ENCODE peak calls at places on chromosomes 2 and 18, in seven cellular contexts. K is fibroblast of lung; N is GM20000; R is CD4-positive, alpha-beta T cell; G is fibroblast of the aortic adventitia; D is nephron progenitor cell; E is GM10248. H is an unnamed sample.
A peak's percentile ranks its signal among the peaks of the same experiment; 100 is the strongest.

GRCh38 chr2:133486706-133487305 is 81.5 kb downstream of the NCKAP5 start:
- DNase-seq in K (no peak), N (no peak), R (no peak), G (peak; percentile 9), D (no peak), E (no peak), H (no peak)

GRCh38 chr2:159753797-159754196 is 41.5 kb downstream of the MARCHF7 start:
- DNase-seq in K (no peak), N (no peak), R (no peak), G (no peak), D (no peak), E (no peak), H (no peak)

GRCh38 chr2:157336137-157336721 is 10.6 kb upstream of the ERMN start:
- DNase-seq in K (peak; percentile 53), N (peak; percentile 26), R (no peak), G (peak; percentile 56), D (peak; percentile 31), E (peak; percentile 22), H (no peak)

GRCh38 chr2:138279871-138280270 is 221.7 kb upstream of the SPOPL start:
- DNase-seq in K (no peak), N (no peak), R (no peak), G (no peak), D (no peak), E (no peak), H (no peak)

GRCh38 chr2:69381337-69381737 is 5.7 kb downstream of the GFPT1 start:
- DNase-seq in K (peak; percentile 38), N (no peak), R (no peak), G (peak; percentile 66), D (no peak), E (no peak), H (no peak)

GRCh38 chr2:236904389-236905263 is 181.1 kb upstream of the COPS8 start:
- DNase-seq in K (no peak), N (no peak), R (no peak), G (no peak), D (peak; percentile 23), E (no peak), H (no peak)

GRCh38 chr18:63881851-63882250 is 5.7 kb upstream of the SERPINB2 start:
- DNase-seq in K (no peak), N (no peak), R (no peak), G (peak; percentile 64), D (no peak), E (no peak), H (no peak)

GRCh38 chr2:47520825-47521665 is 118.1 kb downstream of the MSH2 start:
- DNase-seq in K (peak; percentile 55), N (peak; percentile 93), R (peak; percentile 67), G (peak; percentile 48), D (peak; percentile 46), E (peak; percentile 83), H (no peak)

GRCh38 chr2:143161982-143162837 is 33.0 kb downstream of the ARHGAP15 start:
- DNase-seq in K (peak; percentile 78), N (peak; percentile 18), R (peak; percentile 54), G (peak; percentile 47), D (peak; percentile 41), E (no peak), H (no peak)

GRCh38 chr2:5803547-5803946 is 111.4 kb downstream of the SOX11 start:
- DNase-seq in K (peak; percentile 26), N (no peak), R (no peak), G (no peak), D (no peak), E (no peak), H (no peak)

GRCh38 chr2:96816127-96816835 is at the start of gene CNNM3:
- DNase-seq in K (peak; percentile 89), N (peak; percentile 100), R (peak; percentile 97), G (peak; percentile 84), D (peak; percentile 99), E (peak; percentile 99), H (peak; percentile 97)

GRCh38 chr2:30371772-30372373 is 75.2 kb upstream of the LCLAT1 start:
- DNase-seq in K (peak; percentile 29), N (no peak), R (no peak), G (peak; percentile 64), D (no peak), E (no peak), H (no peak)

GRCh38 chr2:30372836-30373235 is 74.2 kb upstream of the LCLAT1 start:
- DNase-seq in K (no peak), N (no peak), R (no peak), G (peak; percentile 41), D (no peak), E (no peak), H (no peak)

GRCh38 chr2:30375915-30376314 is 71.1 kb upstream of the LCLAT1 start:
- DNase-seq in K (no peak), N (no peak), R (no peak), G (no peak), D (no peak), E (no peak), H (no peak)

GRCh38 chr2:30374380-30374779 is 72.7 kb upstream of the LCLAT1 start:
- DNase-seq in K (no peak), N (no peak), R (no peak), G (no peak), D (no peak), E (no peak), H (no peak)

GRCh38 chr2:30373881-30374302 is 73.2 kb upstream of the LCLAT1 start:
- DNase-seq in K (peak; percentile 52), N (no peak), R (no peak), G (peak; percentile 87), D (no peak), E (no peak), H (no peak)
- TF ChIP-seq CTCF in K (no peak), N (no peak), R (no peak), G (no peak), D (no peak), E (no peak), H (no peak)

GRCh38 chr2:103285354-103285753 is 523.5 kb downstream of the TMEM182 start:
- DNase-seq in K (no peak), N (no peak), R (no peak), G (no peak), D (no peak), E (no peak), H (no peak)

GRCh38 chr2:103293266-103293583 is 531.4 kb downstream of the TMEM182 start:
- DNase-seq in K (no peak), N (no peak), R (no peak), G (no peak), D (no peak), E (no peak), H (no peak)

GRCh38 chr2:103284750-103285149 is 522.9 kb downstream of the TMEM182 start:
- DNase-seq in K (no peak), N (no peak), R (no peak), G (no peak), D (no peak), E (no peak), H (no peak)

GRCh38 chr2:103292570-103293265 is 530.9 kb downstream of the TMEM182 start:
- DNase-seq in K (no peak), N (no peak), R (no peak), G (no peak), D (peak; percentile 27), E (no peak), H (no peak)

DNA sequence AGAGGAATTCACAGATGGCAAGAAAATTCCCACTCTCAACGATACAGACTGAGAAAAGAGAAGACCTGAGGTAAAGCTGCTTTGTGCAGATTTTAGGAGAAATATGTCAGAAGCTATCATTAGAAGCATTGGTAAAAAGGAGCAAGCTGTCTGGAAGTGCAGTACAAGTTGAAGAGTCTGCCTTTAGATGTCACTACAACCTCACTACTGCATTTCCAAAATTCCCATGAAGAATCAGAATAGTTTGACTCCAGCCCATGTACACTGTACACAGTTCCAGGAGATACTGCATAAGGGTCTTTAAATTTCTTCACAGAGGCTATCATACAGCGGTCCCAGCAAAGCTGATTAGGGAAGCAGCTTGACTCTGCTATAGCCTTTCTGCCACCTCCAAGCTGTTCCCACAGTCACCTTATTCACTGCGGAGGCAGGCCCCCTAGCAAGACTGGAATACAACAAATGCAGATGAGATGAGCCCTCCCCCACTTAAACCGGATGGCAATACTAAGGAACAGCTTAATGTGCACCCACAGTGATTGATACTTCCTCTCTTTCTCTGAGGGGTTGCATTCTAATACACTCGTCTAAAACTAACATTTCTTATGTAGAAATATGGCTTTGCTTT is 527.4 kb downstream of the TMEM182 start:
- DNase-seq in K (no peak), N (no peak), R (no peak), G (no peak), D (no peak), E (no peak), H (no peak)
- TF ChIP-seq CTCF in K (no peak), N (no peak), R (no peak), G (no peak), D (no peak), E (no peak), H (peak; percentile 31)

GRCh38 chr18:10518595-10519273 is 7.1 kb upstream of the NAPG start:
- DNase-seq in K (peak; percentile 61), N (no peak), R (no peak), G (peak; percentile 39), D (peak; percentile 29), E (no peak), H (peak; percentile 33)
- TF ChIP-seq CTCF in K (peak; percentile 48), N (no peak), R (no peak), G (peak; percentile 33), D (peak; percentile 26), E (peak; percentile 23), H (peak; percentile 18)

GRCh38 chr18:57644540-57644939 is 22.9 kb upstream of the NARS1 start:
- DNase-seq in K (peak; percentile 61), N (no peak), R (no peak), G (no peak), D (no peak), E (no peak), H (no peak)
- TF ChIP-seq CTCF in K (peak; percentile 23), N (no peak), R (no peak), G (no peak), D (no peak), E (no peak), H (no peak)

DNA sequence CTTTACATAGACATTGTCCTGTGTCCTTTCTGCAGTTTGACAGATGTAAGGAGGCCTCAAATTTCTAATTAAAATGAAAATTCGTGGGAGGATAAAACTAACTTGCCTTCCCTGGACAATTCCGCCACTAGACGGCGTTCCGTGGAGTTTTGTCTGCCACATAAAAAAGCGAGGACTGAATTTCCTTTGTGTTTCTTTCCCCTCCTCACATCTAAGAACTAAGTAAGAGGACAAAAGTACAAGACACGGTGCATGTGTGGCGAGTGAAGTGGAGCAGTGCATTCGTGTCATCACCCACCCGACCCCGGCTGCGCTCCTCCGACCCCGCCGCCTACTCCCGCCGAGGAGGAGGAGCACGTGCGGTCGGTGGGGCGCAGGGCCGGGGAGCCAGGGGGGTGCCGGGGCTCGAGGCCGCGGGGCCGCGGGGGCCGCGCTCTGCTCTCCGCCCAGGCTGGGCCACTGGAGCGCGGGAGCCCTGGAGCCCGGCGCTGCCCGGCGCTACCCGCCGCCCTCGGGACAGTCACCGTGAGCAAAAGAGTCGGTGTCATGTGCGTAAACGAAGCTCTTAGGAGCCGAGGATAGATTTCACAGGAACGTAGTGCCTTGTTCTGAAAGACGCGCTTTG is 10.8 kb downstream of the TBR1 start:
- DNase-seq in K (peak; percentile 66), N (peak; percentile 61), R (no peak), G (peak; percentile 43), D (peak; percentile 56), E (peak; percentile 26), H (no peak)
- TF ChIP-seq CTCF in K (peak; percentile 86), N (peak; percentile 36), R (no peak), G (peak; percentile 66), D (peak; percentile 37), E (no peak), H (peak; percentile 53)

H was measured in D721Med.